ENCODE peak calls at places on chromosome 2, in five cellular contexts. U is GF-D8; W is T-helper 2 cell treated with Interferon-gamma antibody and Interleukin-4, amounts not matched to agents 5 μg/mL and 100 μg/mL, for 36 hours; Z is lung microvascular endothelial cell; S is cardiac septum. C is an unnamed sample.

GRCh38 chr2:55133467-55134315 is 83.4 kb upstream of the RTN4 start:
- DNase-seq in U (no peak), W (peak; percentile 40), Z (peak; percentile 64), S (no peak), C (no peak)

GRCh38 chr2:84854835-84855234 is 26.0 kb downstream of the TRABD2A start:
- DNase-seq in U (no peak), W (no peak), Z (no peak), S (no peak), C (no peak)

GRCh38 chr2:20421988-20422678 is 24.7 kb upstream of the RHOB start:
- DNase-seq in U (no peak), W (no peak), Z (peak; percentile 54), S (peak; percentile 92), C (no peak)

GRCh38 chr2:85772019-85772745 is 18.4 kb downstream of the ATOH8 start:
- DNase-seq in U (peak; percentile 31), W (no peak), Z (peak; percentile 100), S (peak; percentile 97), C (peak; percentile 52)

GRCh38 chr2:146874260-146874658 is 970.6 kb upstream of the ACVR2A start:
- DNase-seq in U (no peak), W (no peak), Z (peak; percentile 86), S (no peak), C (no peak)

GRCh38 chr2:219707496-219708285 is 80.3 kb downstream of the SLC4A3 start:
- DNase-seq in U (no peak), W (no peak), Z (no peak), S (no peak), C (no peak)

GRCh38 chr2:235508371-235509160 is 14.7 kb downstream of the AGAP1 start:
- DNase-seq in U (no peak), W (no peak), Z (no peak), S (no peak), C (no peak)

GRCh38 chr2:64212801-64213321 is 68.6 kb upstream of the PELI1 start:
- DNase-seq in U (peak; percentile 68), W (peak; percentile 77), Z (no peak), S (no peak), C (no peak)

C was measured in neuronal stem cell.